ENCODE peak calls at places on chromosomes 13 and 19, in ten cellular contexts. X, D, A, Y, K, U, L, I, W and R are unnamed samples.

GRCh38 chr13:24196593-24197197 is 36.2 kb downstream of the SPATA13 start:
- DNase-seq in Y (no peak), K (no peak), W (no peak), D (no peak), A (no peak), X (no peak), U (no peak), L (no peak), I (no peak), R (no peak)

GRCh38 chr19:34589730-34590129 is 87.2 kb downstream of the SCGB2B2 start:
- DNase-seq in U (no peak), W (no peak), X (no peak), A (no peak), K (no peak), L (no peak), D (no peak), I (no peak), Y (no peak), R (no peak)

GRCh38 chr13:47250141-47250540 is 353.3 kb upstream of the HTR2A start:
- DNase-seq in Y (peak; percentile 89), I (no peak), K (no peak), W (no peak), A (no peak), D (no peak), U (no peak), L (peak; percentile 85), X (no peak), R (no peak)

GRCh38 chr19:28289294-28290063 is 923.5 kb downstream of the UQCRFS1 start:
- DNase-seq in X (no peak), W (no peak), Y (peak; percentile 64), L (peak; percentile 14), A (no peak), K (no peak), D (peak; percentile 66), I (no peak), U (no peak), R (no peak)

GRCh38 chr13:27024062-27024461 is 147.5 kb downstream of the USP12 start:
- DNase-seq in K (no peak), W (no peak), Y (no peak), A (no peak), X (peak; percentile 52), D (no peak), L (no peak), U (no peak), I (no peak), R (no peak)

GRCh38 chr13:75088915-75089314 is 393.1 kb downstream of the TBC1D4 start:
- DNase-seq in U (no peak), D (no peak), A (no peak), X (no peak), I (no peak), L (no peak), W (no peak), K (no peak), Y (no peak), R (no peak)

GRCh38 chr13:99392126-99392805 is 85.1 kb upstream of the GPR183 start:
- DNase-seq in U (no peak), W (no peak), X (no peak), K (no peak), I (no peak), D (no peak), L (no peak), A (no peak), Y (no peak), R (no peak)

GRCh38 chr13:83229574-83230300 is 652.5 kb downstream of the SLITRK1 start:
- DNase-seq in Y (peak; percentile 53), I (no peak), U (no peak), A (no peak), L (no peak), D (no peak), K (no peak), W (no peak), X (no peak), R (no peak)

GRCh38 chr13:35378939-35379338 is 97.5 kb downstream of the MAB21L1 start:
- DNase-seq in Y (no peak), W (no peak), L (peak; percentile 16), X (no peak), U (no peak), A (no peak), I (no peak), K (no peak), D (no peak), R (no peak)

GRCh38 chr19:11767633-11768133 is 883 bp downstream of the ZNF441 start:
- DNase-seq in D (peak; percentile 46), K (no peak), U (peak; percentile 38), X (no peak), W (no peak), L (no peak), A (peak; percentile 17), Y (peak; percentile 43), I (peak; percentile 62), R (no peak)

GRCh38 chr19:41599175-41599966 is 23.4 kb downstream of the CEACAM21 start:
- DNase-seq in U (no peak), X (no peak), K (no peak), Y (no peak), W (no peak), L (no peak), A (no peak), D (peak; percentile 71), I (no peak), R (no peak)

GRCh38 chr19:39406656-39407393 is at the start of gene ZFP36:
- DNase-seq in K (peak; percentile 85), W (peak; percentile 96), I (peak; percentile 79), D (peak; percentile 95), L (peak; percentile 82), X (no peak), A (peak; percentile 91), U (peak; percentile 89), Y (peak; percentile 84), R (peak; percentile 89)

GRCh38 chr19:49595819-49596404 is 4.9 kb downstream of the PRR12 start:
- DNase-seq in L (no peak), I (no peak), X (no peak), K (no peak), W (no peak), A (no peak), U (no peak), D (no peak), Y (no peak), R (no peak)

GRCh38 chr19:4539697-4540581 is at the start of gene LRG1:
- DNase-seq in D (peak; percentile 61), I (peak; percentile 77), Y (no peak), W (no peak), L (no peak), K (no peak), X (no peak), U (no peak), A (no peak), R (peak; percentile 41)

GRCh38 chr19:37719111-37719926 is at the start of gene ZNF607:
- DNase-seq in A (peak; percentile 88), I (peak; percentile 95), D (peak; percentile 98), X (peak; percentile 44), L (peak; percentile 91), U (peak; percentile 80), K (peak; percentile 92), Y (peak; percentile 83), W (peak; percentile 96), R (peak; percentile 70)

GRCh38 chr19:37716140-37716539 is 3.4 kb downstream of the ZNF607 start:
- DNase-seq in D (no peak), Y (no peak), A (no peak), I (no peak), X (no peak), L (no peak), W (no peak), K (no peak), U (no peak), R (no peak)

GRCh38 chr19:37725181-37725580 is 5.6 kb upstream of the ZNF607 start:
- DNase-seq in K (no peak), W (no peak), U (no peak), I (no peak), Y (no peak), A (no peak), D (no peak), X (no peak), L (no peak), R (no peak)

GRCh38 chr19:37718357-37718756 is 1.2 kb downstream of the ZNF607 start:
- DNase-seq in X (no peak), Y (no peak), U (no peak), K (no peak), L (no peak), D (peak; percentile 51), I (no peak), W (no peak), A (no peak), R (no peak)

GRCh38 chr19:37719927-37720265 is 335 bp upstream of the ZNF607 start:
- DNase-seq in W (no peak), K (no peak), L (no peak), D (no peak), X (no peak), I (no peak), A (no peak), Y (no peak), U (no peak), R (no peak)
- TF ChIP-seq CTCF in W (peak; percentile 14), K (no peak), L (no peak), D (no peak), X (no peak), I (no peak), A (peak; percentile 20), Y (no peak), U (no peak), R (no peak)

GRCh38 chr13:81446441-81446840 is 1105.5 kb upstream of the SPRY2 start:
- DNase-seq in L (no peak), Y (no peak), U (no peak), A (no peak), I (no peak), X (no peak), W (no peak), D (no peak), K (no peak), R (no peak)
- TF ChIP-seq CTCF in L (no peak), Y (no peak), U (no peak), A (no peak), I (no peak), X (no peak), W (no peak), D (no peak), K (no peak), R (no peak)

GRCh38 chr19:1945899-1946298 is 4.9 kb downstream of the CSNK1G2 start:
- DNase-seq in A (no peak), X (no peak), D (peak; percentile 93), K (peak; percentile 72), U (no peak), Y (peak; percentile 33), W (peak; percentile 86), L (no peak), I (no peak), R (no peak)
- TF ChIP-seq CTCF in A (peak; percentile 64), X (peak; percentile 67), D (peak; percentile 88), K (peak; percentile 86), U (peak; percentile 48), Y (peak; percentile 59), W (peak; percentile 63), L (peak; percentile 62), I (peak; percentile 45), R (no peak)

DNA sequence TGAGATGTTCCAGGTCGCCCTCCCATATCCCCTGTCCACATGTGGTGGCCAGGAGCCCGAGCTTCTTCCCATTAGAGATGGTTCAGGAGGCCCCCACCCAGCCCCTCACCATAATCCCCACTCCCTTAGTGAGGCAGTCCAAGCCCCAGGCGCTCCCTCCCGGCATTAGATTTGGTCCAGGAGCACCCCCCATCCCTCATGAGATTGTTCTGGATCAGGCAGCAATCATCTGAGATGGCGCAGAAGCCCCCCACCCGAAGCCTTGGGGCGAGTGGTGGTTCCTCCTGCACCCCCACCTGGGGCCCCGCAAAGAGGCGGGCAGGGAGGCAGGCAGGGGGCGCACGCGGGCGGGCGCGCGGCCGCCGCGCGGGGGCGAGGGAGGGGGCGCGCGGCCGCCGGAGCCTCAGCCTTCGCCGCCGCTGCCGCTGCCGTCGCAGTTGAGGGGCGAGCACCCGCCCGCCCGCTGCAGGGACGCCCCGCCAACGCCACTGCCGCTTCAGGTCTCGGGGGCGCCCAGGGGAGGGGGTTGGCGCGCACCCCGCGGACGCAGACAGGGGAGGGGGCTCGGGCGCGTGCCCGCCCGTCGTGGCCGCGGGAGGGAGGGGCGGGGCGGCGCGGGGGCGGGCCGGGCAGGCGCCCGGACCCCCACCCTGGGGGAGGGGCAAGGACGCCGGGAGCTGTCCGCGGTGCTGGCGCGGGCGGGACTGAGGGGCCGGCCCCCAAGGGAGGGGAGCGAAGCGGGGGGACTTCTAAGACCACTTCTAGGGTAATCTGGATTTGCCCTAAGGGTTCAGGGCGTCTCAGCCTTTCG is 46.4 kb upstream of the SHKBP1 start:
- DNase-seq in I (peak; percentile 45), L (no peak), Y (no peak), X (no peak), K (peak; percentile 73), W (no peak), D (peak; percentile 91), U (peak; percentile 38), A (no peak), R (no peak)
- TF ChIP-seq CTCF in I (peak; percentile 23), L (peak; percentile 31), Y (no peak), X (peak; percentile 34), K (no peak), W (peak; percentile 21), D (peak; percentile 53), U (no peak), A (no peak), R (no peak)